ENCODE peak calls at places on chromosomes 12 and 14, in five cellular contexts. One of them, this sample, is unnamed.

GRCh38 chr12:8553088-8553627 is 12.5 kb upstream of the CLEC4E start:
- DNase-seq in Jurkat, Clone E6-1: no peak
- DNase-seq in fibroblast of pulmonary artery: no peak
- DNase-seq in uterus: no peak
- DNase-seq in H7: peak; percentile 38
- DNase-seq in this sample: no peak

GRCh38 chr14:104551851-104552737 is 27.5 kb upstream of the C14orf180 start:
- DNase-seq in Jurkat, Clone E6-1: no peak
- DNase-seq in fibroblast of pulmonary artery: no peak
- DNase-seq in uterus: peak; percentile 7
- DNase-seq in H7: peak; percentile 65
- DNase-seq in this sample: no peak

GRCh38 chr12:65602579-65603295 is 221.5 kb upstream of the HMGA2 start:
- DNase-seq in Jurkat, Clone E6-1: peak; percentile 25
- DNase-seq in fibroblast of pulmonary artery: peak; percentile 97
- DNase-seq in uterus: peak; percentile 59
- DNase-seq in H7: peak; percentile 40
- DNase-seq in this sample: peak; percentile 86

GRCh38 chr12:94566345-94566744 is 84.0 kb downstream of the TMCC3 start:
- DNase-seq in Jurkat, Clone E6-1: no peak
- DNase-seq in fibroblast of pulmonary artery: no peak
- DNase-seq in uterus: no peak
- DNase-seq in H7: no peak
- DNase-seq in this sample: no peak

GRCh38 chr14:96177766-96178377 is 26.8 kb upstream of the BDKRB2 start:
- DNase-seq in Jurkat, Clone E6-1: no peak
- DNase-seq in fibroblast of pulmonary artery: peak; percentile 25
- DNase-seq in uterus: peak; percentile 51
- DNase-seq in H7: peak; percentile 69
- DNase-seq in this sample: no peak

GRCh38 chr12:111597731-111598636 is 1.1 kb downstream of the ATXN2 start:
- DNase-seq in Jurkat, Clone E6-1: no peak
- DNase-seq in fibroblast of pulmonary artery: peak; percentile 49
- DNase-seq in uterus: peak; percentile 59
- DNase-seq in H7: peak; percentile 83
- DNase-seq in this sample: peak; percentile 75

GRCh38 chr12:58529897-58530296 is 390.4 kb downstream of the LRIG3 start:
- DNase-seq in Jurkat, Clone E6-1: no peak
- DNase-seq in fibroblast of pulmonary artery: peak; percentile 95
- DNase-seq in uterus: no peak
- DNase-seq in H7: no peak
- DNase-seq in this sample: no peak

GRCh38 chr14:29085546-29085945 is 319.0 kb downstream of the FOXG1 start:
- DNase-seq in Jurkat, Clone E6-1: peak; percentile 14
- DNase-seq in fibroblast of pulmonary artery: peak; percentile 3
- DNase-seq in uterus: no peak
- DNase-seq in H7: peak; percentile 7
- DNase-seq in this sample: no peak

GRCh38 chr12:6361834-6362233 is 13.5 kb downstream of the SCNN1A start:
- DNase-seq in Jurkat, Clone E6-1: no peak
- DNase-seq in fibroblast of pulmonary artery: peak; percentile 43
- DNase-seq in uterus: peak; percentile 40
- DNase-seq in H7: no peak
- DNase-seq in this sample: peak; percentile 88

GRCh38 chr12:68180792-68181744 is 21.5 kb upstream of the IFNG start:
- DNase-seq in Jurkat, Clone E6-1: peak; percentile 78
- DNase-seq in fibroblast of pulmonary artery: no peak
- DNase-seq in uterus: no peak
- DNase-seq in H7: no peak
- DNase-seq in this sample: no peak

GRCh38 chr14:75204106-75204505 is 27.7 kb upstream of the TMED10 start:
- DNase-seq in Jurkat, Clone E6-1: no peak
- DNase-seq in fibroblast of pulmonary artery: no peak
- DNase-seq in uterus: no peak
- DNase-seq in H7: no peak
- DNase-seq in this sample: no peak

GRCh38 chr14:96057738-96058137 is 18.6 kb downstream of the C14orf132 start:
- DNase-seq in Jurkat, Clone E6-1: no peak
- DNase-seq in fibroblast of pulmonary artery: no peak
- DNase-seq in uterus: no peak
- DNase-seq in H7: no peak
- DNase-seq in this sample: no peak

GRCh38 chr14:69685217-69685616 is 73.8 kb downstream of the SUSD6 start:
- DNase-seq in Jurkat, Clone E6-1: no peak
- DNase-seq in fibroblast of pulmonary artery: no peak
- DNase-seq in uterus: no peak
- DNase-seq in H7: no peak
- DNase-seq in this sample: no peak

GRCh38 chr14:58167891-58168290 is 15.9 kb upstream of the ARMH4 start:
- DNase-seq in Jurkat, Clone E6-1: no peak
- DNase-seq in fibroblast of pulmonary artery: no peak
- DNase-seq in uterus: no peak
- DNase-seq in H7: no peak
- DNase-seq in this sample: no peak

GRCh38 chr12:118925407-118926202 is 55.7 kb upstream of the SRRM4 start:
- DNase-seq in Jurkat, Clone E6-1: no peak
- DNase-seq in fibroblast of pulmonary artery: no peak
- DNase-seq in uterus: no peak
- DNase-seq in H7: no peak
- DNase-seq in this sample: no peak

GRCh38 chr12:22310712-22311111 is 23.8 kb downstream of the ST8SIA1 start:
- DNase-seq in Jurkat, Clone E6-1: no peak
- DNase-seq in fibroblast of pulmonary artery: no peak
- DNase-seq in uterus: no peak
- DNase-seq in H7: no peak
- DNase-seq in this sample: no peak

GRCh38 chr14:73238262-73238852 is 1.1 kb downstream of the PAPLN start:
- DNase-seq in Jurkat, Clone E6-1: no peak
- DNase-seq in fibroblast of pulmonary artery: peak; percentile 81
- DNase-seq in uterus: no peak
- DNase-seq in H7: no peak
- DNase-seq in this sample: peak; percentile 71
- H3K4me3 ChIP-seq in Jurkat, Clone E6-1: no peak overlapping the region
- H3K4me3 ChIP-seq in fibroblast of pulmonary artery: peak overlapping the region; percentile 61
- H3K4me3 ChIP-seq in uterus: peak overlapping the region; percentile 60
- H3K4me3 ChIP-seq in H7: peak overlapping the region; percentile 45
- H3K4me3 ChIP-seq in this sample: peak overlapping the region; percentile 74

GRCh38 chr12:91180162-91180561 is 2.5 kb downstream of the DCN start:
- DNase-seq in Jurkat, Clone E6-1: no peak
- DNase-seq in fibroblast of pulmonary artery: no peak
- DNase-seq in uterus: no peak
- DNase-seq in H7: no peak
- DNase-seq in this sample: no peak
- H3K4me3 ChIP-seq in Jurkat, Clone E6-1: no peak overlapping the region
- H3K4me3 ChIP-seq in fibroblast of pulmonary artery: peak overlapping the region; percentile 72
- H3K4me3 ChIP-seq in uterus: peak overlapping the region; percentile 52
- H3K4me3 ChIP-seq in H7: no peak overlapping the region
- H3K4me3 ChIP-seq in this sample: peak overlapping the region; percentile 61

GRCh38 chr14:33307691-33308369 is 369.2 kb downstream of the NPAS3 start:
- DNase-seq in Jurkat, Clone E6-1: no peak
- DNase-seq in fibroblast of pulmonary artery: peak; percentile 76
- DNase-seq in uterus: peak; percentile 22
- DNase-seq in H7: no peak
- DNase-seq in this sample: no peak
- H3K4me3 ChIP-seq in Jurkat, Clone E6-1: no peak overlapping the region
- H3K4me3 ChIP-seq in fibroblast of pulmonary artery: no peak overlapping the region
- H3K4me3 ChIP-seq in uterus: no peak overlapping the region
- H3K4me3 ChIP-seq in H7: no peak overlapping the region
- H3K4me3 ChIP-seq in this sample: peak overlapping the region; percentile 41

DNA sequence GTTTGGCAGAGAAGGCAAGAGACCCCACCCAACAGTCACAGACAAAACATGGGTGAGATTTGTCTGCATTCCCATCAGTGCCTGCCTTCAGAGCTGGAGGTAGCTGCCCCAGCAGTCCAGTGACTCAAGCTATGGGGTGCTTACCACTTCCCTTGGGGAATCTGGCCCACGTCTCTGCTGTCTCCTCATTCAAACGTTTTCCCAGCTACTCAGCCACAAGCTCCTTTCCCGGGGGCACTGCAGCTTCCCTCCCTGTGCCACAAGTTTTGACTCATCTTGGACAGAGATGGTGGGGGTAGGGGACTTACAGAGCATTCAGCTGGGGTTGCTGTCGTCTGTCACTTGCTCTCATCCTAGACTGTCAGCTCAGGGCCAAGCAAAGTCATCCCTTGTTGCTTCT is 66.6 kb downstream of the FBXL14 start:
- DNase-seq in Jurkat, Clone E6-1: no peak
- DNase-seq in fibroblast of pulmonary artery: peak; percentile 39
- DNase-seq in uterus: no peak
- DNase-seq in H7: no peak
- DNase-seq in this sample: no peak
- H3K4me3 ChIP-seq in Jurkat, Clone E6-1: no peak overlapping the region
- H3K4me3 ChIP-seq in fibroblast of pulmonary artery: no peak overlapping the region
- H3K4me3 ChIP-seq in uterus: no peak overlapping the region
- H3K4me3 ChIP-seq in H7: no peak overlapping the region
- H3K4me3 ChIP-seq in this sample: no peak overlapping the region

GRCh38 chr12:57248934-57249742 is 1.8 kb downstream of the STAC3 start:
- DNase-seq in Jurkat, Clone E6-1: no peak
- DNase-seq in fibroblast of pulmonary artery: no peak
- DNase-seq in uterus: no peak
- DNase-seq in H7: no peak
- DNase-seq in this sample: no peak
- H3K4me3 ChIP-seq in Jurkat, Clone E6-1: peak overlapping the region; percentile 6
- H3K4me3 ChIP-seq in fibroblast of pulmonary artery: no peak overlapping the region
- H3K4me3 ChIP-seq in uterus: no peak overlapping the region
- H3K4me3 ChIP-seq in H7: no peak overlapping the region
- H3K4me3 ChIP-seq in this sample: no peak overlapping the region

DNA sequence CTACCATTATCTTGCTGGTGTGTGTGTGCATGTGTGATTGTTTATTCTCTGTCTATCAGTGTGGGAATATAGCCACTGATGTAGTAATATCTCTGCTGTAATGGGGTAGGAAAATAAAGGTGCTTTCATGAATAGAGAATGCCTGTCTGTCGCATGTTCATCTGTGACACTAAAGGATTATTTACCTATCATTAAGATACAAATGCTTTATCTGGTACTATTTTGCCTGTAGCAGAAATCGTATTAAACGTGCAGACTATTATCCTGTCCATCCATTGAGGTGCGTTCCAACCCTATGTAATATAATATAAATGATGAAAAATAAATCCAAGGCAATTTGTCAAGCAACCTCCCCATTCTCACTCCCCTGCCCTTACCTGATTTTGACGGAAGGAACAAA is 1215.1 kb downstream of the BCL11B start:
- DNase-seq in Jurkat, Clone E6-1: no peak
- DNase-seq in fibroblast of pulmonary artery: no peak
- DNase-seq in uterus: no peak
- DNase-seq in H7: no peak
- DNase-seq in this sample: no peak
- H3K4me3 ChIP-seq in Jurkat, Clone E6-1: no peak overlapping the region
- H3K4me3 ChIP-seq in fibroblast of pulmonary artery: no peak overlapping the region
- H3K4me3 ChIP-seq in uterus: no peak overlapping the region
- H3K4me3 ChIP-seq in H7: no peak overlapping the region
- H3K4me3 ChIP-seq in this sample: no peak overlapping the region

This sample was measured in coronary artery.